ENCODE peak calls at places on chromosomes 2 and 18, in nine cellular contexts. One of them, this sample, is unnamed.

GRCh38 chr2:51222106-51222505 is 190.2 kb upstream of the NRXN1 start:
- DNase-seq in astrocyte of the spinal cord: no peak
- DNase-seq in stimulated activated CD8-positive, alpha-beta memory T cell treated with anti-CD3 and anti-CD28 coated beads, Interleukin-4, amount 100 ng/mL, for 4 hours: no peak
- DNase-seq in activated T-cell treated with anti-CD3 and anti-CD28 coated beads, Interleukin-2, amount 50 U/mL, for 1 hour: no peak
- DNase-seq in AG08395: no peak
- DNase-seq in stimulated activated CD4-positive, alpha-beta T cell treated with anti-CD3 and anti-CD28 coated beads, TNF-alpha, amount 100 ng/mL, for 24 hours: no peak
- DNase-seq in M059J: no peak
- DNase-seq in activated CD8-positive, alpha-beta memory T cell treated with anti-CD3 and anti-CD28 coated beads, Interleukin-2, amount 10 ng/mL, durations not matched to agents 7 days and 5 days: no peak
- DNase-seq in GM23248: no peak
- DNase-seq in this sample: no peak

GRCh38 chr2:48515588-48515987 is 14.4 kb upstream of the STON1 start:
- DNase-seq in astrocyte of the spinal cord: no peak
- DNase-seq in stimulated activated CD8-positive, alpha-beta memory T cell treated with anti-CD3 and anti-CD28 coated beads, Interleukin-4, amount 100 ng/mL, for 4 hours: no peak
- DNase-seq in activated T-cell treated with anti-CD3 and anti-CD28 coated beads, Interleukin-2, amount 50 U/mL, for 1 hour: no peak
- DNase-seq in AG08395: no peak
- DNase-seq in stimulated activated CD4-positive, alpha-beta T cell treated with anti-CD3 and anti-CD28 coated beads, TNF-alpha, amount 100 ng/mL, for 24 hours: no peak
- DNase-seq in M059J: no peak
- DNase-seq in activated CD8-positive, alpha-beta memory T cell treated with anti-CD3 and anti-CD28 coated beads, Interleukin-2, amount 10 ng/mL, durations not matched to agents 7 days and 5 days: no peak
- DNase-seq in GM23248: no peak
- DNase-seq in this sample: no peak

GRCh38 chr18:42925036-42925435 is 190.4 kb downstream of the RIT2 start:
- DNase-seq in astrocyte of the spinal cord: no peak
- DNase-seq in stimulated activated CD8-positive, alpha-beta memory T cell treated with anti-CD3 and anti-CD28 coated beads, Interleukin-4, amount 100 ng/mL, for 4 hours: no peak
- DNase-seq in activated T-cell treated with anti-CD3 and anti-CD28 coated beads, Interleukin-2, amount 50 U/mL, for 1 hour: no peak
- DNase-seq in AG08395: no peak
- DNase-seq in stimulated activated CD4-positive, alpha-beta T cell treated with anti-CD3 and anti-CD28 coated beads, TNF-alpha, amount 100 ng/mL, for 24 hours: no peak
- DNase-seq in M059J: peak; percentile 12
- DNase-seq in activated CD8-positive, alpha-beta memory T cell treated with anti-CD3 and anti-CD28 coated beads, Interleukin-2, amount 10 ng/mL, durations not matched to agents 7 days and 5 days: no peak
- DNase-seq in GM23248: no peak
- DNase-seq in this sample: no peak

GRCh38 chr2:109102588-109103233 is 26.3 kb upstream of the SH3RF3 start:
- DNase-seq in astrocyte of the spinal cord: no peak
- DNase-seq in stimulated activated CD8-positive, alpha-beta memory T cell treated with anti-CD3 and anti-CD28 coated beads, Interleukin-4, amount 100 ng/mL, for 4 hours: no peak
- DNase-seq in activated T-cell treated with anti-CD3 and anti-CD28 coated beads, Interleukin-2, amount 50 U/mL, for 1 hour: no peak
- DNase-seq in AG08395: no peak
- DNase-seq in stimulated activated CD4-positive, alpha-beta T cell treated with anti-CD3 and anti-CD28 coated beads, TNF-alpha, amount 100 ng/mL, for 24 hours: peak; percentile 6
- DNase-seq in M059J: no peak
- DNase-seq in activated CD8-positive, alpha-beta memory T cell treated with anti-CD3 and anti-CD28 coated beads, Interleukin-2, amount 10 ng/mL, durations not matched to agents 7 days and 5 days: peak; percentile 35
- DNase-seq in GM23248: no peak
- DNase-seq in this sample: no peak

GRCh38 chr18:79607361-79607930 is 72.2 kb upstream of the CTDP1 start:
- DNase-seq in astrocyte of the spinal cord: no peak
- DNase-seq in stimulated activated CD8-positive, alpha-beta memory T cell treated with anti-CD3 and anti-CD28 coated beads, Interleukin-4, amount 100 ng/mL, for 4 hours: no peak
- DNase-seq in activated T-cell treated with anti-CD3 and anti-CD28 coated beads, Interleukin-2, amount 50 U/mL, for 1 hour: no peak
- DNase-seq in AG08395: no peak
- DNase-seq in stimulated activated CD4-positive, alpha-beta T cell treated with anti-CD3 and anti-CD28 coated beads, TNF-alpha, amount 100 ng/mL, for 24 hours: no peak
- DNase-seq in M059J: no peak
- DNase-seq in activated CD8-positive, alpha-beta memory T cell treated with anti-CD3 and anti-CD28 coated beads, Interleukin-2, amount 10 ng/mL, durations not matched to agents 7 days and 5 days: no peak
- DNase-seq in GM23248: no peak
- DNase-seq in this sample: no peak

GRCh38 chr2:121519732-121520640 is 10.7 kb upstream of the RNU4ATAC start:
- DNase-seq in astrocyte of the spinal cord: peak; percentile 50
- DNase-seq in stimulated activated CD8-positive, alpha-beta memory T cell treated with anti-CD3 and anti-CD28 coated beads, Interleukin-4, amount 100 ng/mL, for 4 hours: no peak
- DNase-seq in activated T-cell treated with anti-CD3 and anti-CD28 coated beads, Interleukin-2, amount 50 U/mL, for 1 hour: no peak
- DNase-seq in AG08395: no peak
- DNase-seq in stimulated activated CD4-positive, alpha-beta T cell treated with anti-CD3 and anti-CD28 coated beads, TNF-alpha, amount 100 ng/mL, for 24 hours: no peak
- DNase-seq in M059J: no peak
- DNase-seq in activated CD8-positive, alpha-beta memory T cell treated with anti-CD3 and anti-CD28 coated beads, Interleukin-2, amount 10 ng/mL, durations not matched to agents 7 days and 5 days: no peak
- DNase-seq in GM23248: no peak
- DNase-seq in this sample: no peak

GRCh38 chr2:9914384-9915065 is 37.0 kb upstream of the GRHL1 start:
- DNase-seq in astrocyte of the spinal cord: peak; percentile 81
- DNase-seq in stimulated activated CD8-positive, alpha-beta memory T cell treated with anti-CD3 and anti-CD28 coated beads, Interleukin-4, amount 100 ng/mL, for 4 hours: no peak
- DNase-seq in activated T-cell treated with anti-CD3 and anti-CD28 coated beads, Interleukin-2, amount 50 U/mL, for 1 hour: no peak
- DNase-seq in AG08395: peak; percentile 47
- DNase-seq in stimulated activated CD4-positive, alpha-beta T cell treated with anti-CD3 and anti-CD28 coated beads, TNF-alpha, amount 100 ng/mL, for 24 hours: peak; percentile 52
- DNase-seq in M059J: peak; percentile 86
- DNase-seq in activated CD8-positive, alpha-beta memory T cell treated with anti-CD3 and anti-CD28 coated beads, Interleukin-2, amount 10 ng/mL, durations not matched to agents 7 days and 5 days: peak; percentile 82
- DNase-seq in GM23248: peak; percentile 68
- DNase-seq in this sample: no peak

GRCh38 chr2:64966839-64967238 is 22.4 kb upstream of the SLC1A4 start:
- DNase-seq in astrocyte of the spinal cord: no peak
- DNase-seq in stimulated activated CD8-positive, alpha-beta memory T cell treated with anti-CD3 and anti-CD28 coated beads, Interleukin-4, amount 100 ng/mL, for 4 hours: no peak
- DNase-seq in activated T-cell treated with anti-CD3 and anti-CD28 coated beads, Interleukin-2, amount 50 U/mL, for 1 hour: no peak
- DNase-seq in AG08395: no peak
- DNase-seq in stimulated activated CD4-positive, alpha-beta T cell treated with anti-CD3 and anti-CD28 coated beads, TNF-alpha, amount 100 ng/mL, for 24 hours: no peak
- DNase-seq in M059J: no peak
- DNase-seq in activated CD8-positive, alpha-beta memory T cell treated with anti-CD3 and anti-CD28 coated beads, Interleukin-2, amount 10 ng/mL, durations not matched to agents 7 days and 5 days: no peak
- DNase-seq in GM23248: no peak
- DNase-seq in this sample: no peak

GRCh38 chr2:172452845-172453244 is 25.5 kb downstream of the ITGA6 start:
- DNase-seq in astrocyte of the spinal cord: no peak
- DNase-seq in stimulated activated CD8-positive, alpha-beta memory T cell treated with anti-CD3 and anti-CD28 coated beads, Interleukin-4, amount 100 ng/mL, for 4 hours: no peak
- DNase-seq in activated T-cell treated with anti-CD3 and anti-CD28 coated beads, Interleukin-2, amount 50 U/mL, for 1 hour: no peak
- DNase-seq in AG08395: no peak
- DNase-seq in stimulated activated CD4-positive, alpha-beta T cell treated with anti-CD3 and anti-CD28 coated beads, TNF-alpha, amount 100 ng/mL, for 24 hours: no peak
- DNase-seq in M059J: no peak
- DNase-seq in activated CD8-positive, alpha-beta memory T cell treated with anti-CD3 and anti-CD28 coated beads, Interleukin-2, amount 10 ng/mL, durations not matched to agents 7 days and 5 days: no peak
- DNase-seq in GM23248: no peak
- DNase-seq in this sample: no peak

GRCh38 chr2:199784512-199784911 is 66.5 kb downstream of the FTCDNL1 start:
- DNase-seq in astrocyte of the spinal cord: no peak
- DNase-seq in stimulated activated CD8-positive, alpha-beta memory T cell treated with anti-CD3 and anti-CD28 coated beads, Interleukin-4, amount 100 ng/mL, for 4 hours: no peak
- DNase-seq in activated T-cell treated with anti-CD3 and anti-CD28 coated beads, Interleukin-2, amount 50 U/mL, for 1 hour: no peak
- DNase-seq in AG08395: no peak
- DNase-seq in stimulated activated CD4-positive, alpha-beta T cell treated with anti-CD3 and anti-CD28 coated beads, TNF-alpha, amount 100 ng/mL, for 24 hours: no peak
- DNase-seq in M059J: no peak
- DNase-seq in activated CD8-positive, alpha-beta memory T cell treated with anti-CD3 and anti-CD28 coated beads, Interleukin-2, amount 10 ng/mL, durations not matched to agents 7 days and 5 days: no peak
- DNase-seq in GM23248: no peak
- DNase-seq in this sample: no peak

GRCh38 chr18:42028232-42028832 is 73.3 kb downstream of the PIK3C3 start:
- DNase-seq in astrocyte of the spinal cord: peak; percentile 45
- DNase-seq in stimulated activated CD8-positive, alpha-beta memory T cell treated with anti-CD3 and anti-CD28 coated beads, Interleukin-4, amount 100 ng/mL, for 4 hours: no peak
- DNase-seq in activated T-cell treated with anti-CD3 and anti-CD28 coated beads, Interleukin-2, amount 50 U/mL, for 1 hour: no peak
- DNase-seq in AG08395: peak; percentile 67
- DNase-seq in stimulated activated CD4-positive, alpha-beta T cell treated with anti-CD3 and anti-CD28 coated beads, TNF-alpha, amount 100 ng/mL, for 24 hours: peak; percentile 7
- DNase-seq in M059J: peak; percentile 26
- DNase-seq in activated CD8-positive, alpha-beta memory T cell treated with anti-CD3 and anti-CD28 coated beads, Interleukin-2, amount 10 ng/mL, durations not matched to agents 7 days and 5 days: peak; percentile 53
- DNase-seq in GM23248: peak; percentile 62
- DNase-seq in this sample: no peak